ENCODE peak calls at places on chromosome 22, in eight cellular contexts. X is HCT116, L is HepG2, K is GM23338, V is transverse colon, C is SK-N-MC, Z is GM12891, M is stomach. Y is an unnamed sample.

GRCh38 chr22:17874231-17874630 is 100.0 kb upstream of the BID start:
- DNase-seq in X (no peak), L (no peak), K (no peak), V (no peak), C (no peak), Z (no peak), M (no peak), Y (no peak)

GRCh38 chr22:18091916-18092526 is 14.2 kb downstream of the PEX26 start:
- DNase-seq in X (no peak), L (peak), K (no peak), V (peak), C (no peak), Z (no peak), M (peak), Y (peak)

GRCh38 chr22:40403141-40403540 is 32.7 kb downstream of the SGSM3 start:
- DNase-seq in X (no peak), L (no peak), K (no peak), V (no peak), C (no peak), Z (no peak), M (no peak), Y (no peak)

GRCh38 chr22:29310065-29310862 is 3.8 kb downstream of the GAS2L1 start:
- DNase-seq in X (no peak), L (no peak), K (no peak), V (no peak), C (no peak), Z (peak), M (no peak), Y (peak)

GRCh38 chr22:23516304-23516703 is 63.8 kb downstream of the IGLL1 start:
- DNase-seq in X (no peak), L (peak), K (no peak), V (no peak), C (no peak), Z (no peak), M (no peak), Y (no peak)

GRCh38 chr22:46041642-46042041 is 64.7 kb upstream of the WNT7B start:
- DNase-seq in X (no peak), L (no peak), K (no peak), V (no peak), C (no peak), Z (no peak), M (peak), Y (no peak)

GRCh38 chr22:37753746-37754145 is 54.0 kb upstream of the GCAT start:
- DNase-seq in X (no peak), L (no peak), K (no peak), V (no peak), C (no peak), Z (no peak), M (no peak), Y (no peak)

GRCh38 chr22:40281717-40282116 is 64.6 kb upstream of the ADSL start:
- DNase-seq in X (no peak), L (no peak), K (no peak), V (no peak), C (no peak), Z (no peak), M (no peak), Y (peak)

GRCh38 chr22:28424427-28425080 is 255.1 kb downstream of the TTC28 start:
- DNase-seq in X (no peak), L (peak), K (no peak), V (no peak), C (no peak), Z (no peak), M (no peak), Y (no peak)

GRCh38 chr22:30704978-30705377 is 10.3 kb downstream of the OSBP2 start:
- DNase-seq in X (no peak), L (no peak), K (no peak), V (no peak), C (no peak), Z (no peak), M (no peak), Y (no peak)

GRCh38 chr22:37797874-37798500 is 9.7 kb upstream of the GCAT start:
- DNase-seq in X (no peak), L (no peak), K (no peak), V (no peak), C (no peak), Z (no peak), M (no peak), Y (no peak)

GRCh38 chr22:41568811-41569210 is 8.0 kb downstream of the CSDC2 start:
- DNase-seq in X (no peak), L (no peak), K (no peak), V (no peak), C (no peak), Z (no peak), M (no peak), Y (no peak)

GRCh38 chr22:29700949-29701927 is 18.6 kb upstream of the CABP7 start:
- DNase-seq in X (peak), L (peak), K (peak), V (peak), C (no peak), Z (no peak), M (no peak), Y (no peak)

GRCh38 chr22:31952459-31952858 is 8.1 kb downstream of the YWHAH start:
- DNase-seq in X (no peak), L (no peak), K (no peak), V (no peak), C (no peak), Z (no peak), M (no peak), Y (no peak)

GRCh38 chr22:28902490-28902889 is 19.1 kb downstream of the ZNRF3 start:
- DNase-seq in X (no peak), L (no peak), K (no peak), V (no peak), C (no peak), Z (no peak), M (no peak), Y (no peak)

GRCh38 chr22:30968015-30968923 is at the start of gene MORC2:
- DNase-seq in X (no peak), L (peak), K (peak), V (peak), C (no peak), Z (peak), M (peak), Y (peak)

GRCh38 chr22:36369004-36369921 is 18.5 kb downstream of the MYH9 start:
- DNase-seq in X (no peak), L (no peak), K (no peak), V (no peak), C (no peak), Z (no peak), M (no peak), Y (no peak)

GRCh38 chr22:39617342-39617741 is 46.8 kb downstream of the CACNA1I start:
- DNase-seq in X (no peak), L (no peak), K (peak), V (no peak), C (no peak), Z (no peak), M (no peak), Y (no peak)

GRCh38 chr22:28604961-28605360 is 74.7 kb downstream of the TTC28 start:
- DNase-seq in X (no peak), L (no peak), K (peak), V (no peak), C (no peak), Z (no peak), M (no peak), Y (no peak)

GRCh38 chr22:22753526-22754267 is 109.3 kb downstream of the GGTLC2 start:
- DNase-seq in X (peak), L (peak), K (peak), V (peak), C (no peak), Z (peak), M (peak), Y (peak)

GRCh38 chr22:30251661-30252226 is 5.2 kb upstream of the LIF start:
- DNase-seq in X (no peak), L (no peak), K (no peak), V (no peak), C (no peak), Z (no peak), M (no peak), Y (no peak)

GRCh38 chr22:44031111-44031963 is 7.2 kb downstream of the PARVB start:
- DNase-seq in X (no peak), L (no peak), K (no peak), V (no peak), C (no peak), Z (no peak), M (no peak), Y (no peak)

DNA sequence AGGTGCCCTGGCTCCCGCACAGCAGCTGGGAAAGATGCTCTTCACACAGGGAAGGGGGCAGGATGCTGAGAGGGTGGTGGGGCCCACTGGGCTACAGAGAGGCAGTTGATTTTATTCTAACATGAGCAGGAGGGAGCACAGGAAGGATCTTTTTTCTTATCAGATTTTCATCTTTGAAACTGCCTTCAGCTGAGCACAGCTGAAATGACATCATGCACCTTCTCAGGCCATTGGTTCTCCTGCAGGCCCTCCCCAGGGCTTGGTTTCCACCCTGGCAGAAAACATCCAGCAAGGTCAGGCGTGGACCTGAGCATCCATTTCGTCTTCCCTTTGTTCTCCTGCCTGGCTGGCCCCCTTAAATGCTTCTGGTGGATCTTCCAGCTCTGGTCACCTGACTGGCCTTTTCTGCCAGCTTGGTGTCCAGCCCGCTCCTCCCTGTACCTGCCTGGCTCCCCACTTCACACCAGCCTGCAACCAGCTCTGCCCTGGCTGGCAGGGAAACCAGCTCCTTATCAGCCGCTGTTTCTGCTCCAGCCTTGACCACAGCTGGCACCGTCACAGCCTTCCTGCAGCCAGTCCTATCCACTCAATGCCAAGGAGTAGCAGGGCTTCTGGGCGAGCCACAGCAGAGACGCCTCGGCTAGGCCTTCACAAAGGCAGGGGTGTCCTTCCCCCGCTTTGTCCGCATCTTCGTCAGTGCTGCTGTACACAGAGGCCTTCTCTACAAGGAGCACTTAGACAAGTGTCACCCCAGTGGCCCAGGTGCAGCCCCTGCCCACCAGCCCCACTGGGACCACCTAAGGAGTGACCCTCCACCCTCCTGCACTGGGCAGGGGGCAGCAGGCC is 36.5 kb downstream of the TOM1 start:
- DNase-seq in X (no peak), L (no peak), K (no peak), V (no peak), C (no peak), Z (no peak), M (peak), Y (no peak)
- TF ChIP-seq POLR2AphosphoS5 in X (no peak), L (no peak), K (no peak), V (no peak), C (no peak), Z (no peak), M (no peak), Y (no peak)

GRCh38 chr22:26885441-26886261 is 228.3 kb downstream of the MIAT start:
- DNase-seq in X (no peak), L (no peak), K (no peak), V (no peak), C (no peak), Z (no peak), M (no peak), Y (no peak)

GRCh38 chr22:26884921-26885320 is 227.5 kb downstream of the MIAT start:
- DNase-seq in X (no peak), L (no peak), K (no peak), V (no peak), C (no peak), Z (no peak), M (no peak), Y (no peak)

GRCh38 chr22:26887916-26888315 is 230.5 kb downstream of the MIAT start:
- DNase-seq in X (no peak), L (no peak), K (no peak), V (no peak), C (no peak), Z (no peak), M (no peak), Y (no peak)

GRCh38 chr22:26887456-26887855 is 230.1 kb downstream of the MIAT start:
- DNase-seq in X (no peak), L (no peak), K (peak), V (no peak), C (no peak), Z (no peak), M (no peak), Y (no peak)

DNA sequence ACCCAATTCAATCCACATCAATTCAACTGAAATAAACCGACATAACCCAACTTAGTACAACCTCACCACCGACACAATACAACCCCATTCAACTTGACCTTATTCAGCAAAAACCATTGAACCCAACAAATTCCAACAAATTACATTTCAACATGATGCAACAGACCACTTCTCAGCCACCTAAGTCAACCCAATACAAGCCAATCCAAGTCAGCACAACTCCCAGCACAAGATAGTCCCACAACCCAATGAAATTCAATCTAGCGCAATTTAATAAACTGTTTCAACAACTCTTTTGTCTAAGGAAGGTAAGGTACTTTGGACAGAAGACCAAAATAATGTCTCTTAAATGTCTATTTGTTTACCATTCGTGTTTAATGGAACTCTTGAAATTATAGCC is 226.0 kb downstream of the MIAT start:
- DNase-seq in X (no peak), L (no peak), K (no peak), V (no peak), C (no peak), Z (no peak), M (no peak), Y (no peak)
- TF ChIP-seq POLR2AphosphoS5 in X (no peak), L (no peak), K (no peak), V (no peak), C (no peak), Z (no peak), M (no peak), Y (no peak)

GRCh38 chr22:19431641-19432091 is at the start of gene HIRA:
- DNase-seq in X (peak), L (peak), K (peak), V (peak), C (no peak), Z (peak), M (peak), Y (peak)
- TF ChIP-seq POLR2AphosphoS5 in X (no peak), L (no peak), K (peak), V (no peak), C (no peak), Z (no peak), M (peak), Y (peak)

GRCh38 chr22:49911881-49912625 is 6.2 kb downstream of the ALG12 start:
- DNase-seq in X (no peak), L (no peak), K (no peak), V (no peak), C (no peak), Z (no peak), M (no peak), Y (no peak)

GRCh38 chr22:49913026-49913425 is 5.2 kb downstream of the ALG12 start:
- DNase-seq in X (no peak), L (no peak), K (no peak), V (no peak), C (no peak), Z (no peak), M (no peak), Y (no peak)

GRCh38 chr22:49915610-49916009 is 2.6 kb downstream of the ALG12 start:
- DNase-seq in X (no peak), L (no peak), K (peak), V (no peak), C (no peak), Z (no peak), M (no peak), Y (no peak)

GRCh38 chr22:49913446-49913845 is 4.8 kb downstream of the ALG12 start:
- DNase-seq in X (no peak), L (no peak), K (no peak), V (no peak), C (no peak), Z (no peak), M (no peak), Y (no peak)

GRCh38 chr22:49914256-49914655 is 4.0 kb downstream of the ALG12 start:
- DNase-seq in X (no peak), L (no peak), K (no peak), V (no peak), C (no peak), Z (no peak), M (no peak), Y (no peak)
- TF ChIP-seq POLR2AphosphoS5 in X (no peak), L (no peak), K (no peak), V (no peak), C (no peak), Z (no peak), M (no peak), Y (no peak)